ENCODE peak calls at places on chromosome 19, in six cellular contexts. R is lung, W is mammary epithelial cell, P is body of pancreas, Q is NB4, A is PC-3. K is an unnamed sample.

GRCh38 chr19:763181-763580 is 12.3 kb downstream of the MISP start:
- DNase-seq in Q (no peak), R (no peak), P (no peak), A (no peak), W (no peak), K (no peak)

GRCh38 chr19:36266375-36266961 is 51.6 kb downstream of the ZNF146 start:
- DNase-seq in W (no peak), Q (no peak), R (no peak), A (no peak), P (peak; percentile 43), K (peak; percentile 91)

GRCh38 chr19:50772408-50773311 is 2.4 kb downstream of the GPR32 start:
- DNase-seq in R (no peak), W (no peak), P (no peak), Q (peak; percentile 45), A (peak; percentile 39), K (no peak)

GRCh38 chr19:46608581-46609345 is 7.6 kb downstream of the CALM3 start:
- DNase-seq in P (no peak), A (no peak), W (no peak), R (no peak), Q (no peak), K (peak; percentile 77)

GRCh38 chr19:56837004-56837403 is 3.5 kb downstream of the PEG3 start:
- DNase-seq in P (peak; percentile 37), W (no peak), Q (no peak), A (peak; percentile 31), R (no peak), K (no peak)

GRCh38 chr19:46533085-46534081 is 37.7 kb upstream of the PNMA8B start:
- DNase-seq in P (no peak), Q (no peak), A (no peak), R (no peak), W (no peak), K (no peak)

GRCh38 chr19:30941591-30941990 is 407.6 kb downstream of the TSHZ3 start:
- DNase-seq in A (no peak), Q (no peak), W (no peak), P (no peak), R (peak; percentile 13), K (no peak)

GRCh38 chr19:54316746-54317107 is 3.8 kb upstream of the LILRA5 start:
- DNase-seq in A (no peak), P (no peak), R (peak; percentile 69), W (no peak), Q (no peak), K (peak; percentile 32)

GRCh38 chr19:34096020-34096915 is 76.0 kb upstream of the LSM14A start:
- DNase-seq in Q (peak; percentile 56), W (peak; percentile 18), R (no peak), P (no peak), A (peak; percentile 72), K (no peak)

GRCh38 chr19:40616941-40617340 is 15.8 kb downstream of the LTBP4 start:
- DNase-seq in A (no peak), W (no peak), P (no peak), R (no peak), Q (no peak), K (no peak)

GRCh38 chr19:39543477-39543857 is 3.5 kb upstream of the EID2 start:
- DNase-seq in W (peak; percentile 90), P (no peak), R (no peak), A (no peak), Q (no peak), K (no peak)

GRCh38 chr19:40348961-40349507 is 539 bp downstream of the PLD3 start:
- DNase-seq in R (no peak), Q (peak; percentile 37), W (peak; percentile 46), A (peak; percentile 26), P (peak; percentile 13), K (no peak)

GRCh38 chr19:43532571-43532961 is 422 bp upstream of the ZNF575 start:
- DNase-seq in W (no peak), Q (no peak), A (no peak), P (no peak), R (no peak), K (peak; percentile 87)

GRCh38 chr19:39424934-39425333 is 10.8 kb downstream of the RPS16 start:
- DNase-seq in P (no peak), Q (no peak), R (no peak), A (no peak), W (no peak), K (no peak)

GRCh38 chr19:46932346-46932745 is 71.5 kb downstream of the ARHGAP35 start:
- DNase-seq in Q (no peak), R (peak; percentile 51), A (peak; percentile 73), P (no peak), W (peak; percentile 43), K (no peak)

GRCh38 chr19:17871878-17872250 is at the start of gene SLC5A5:
- DNase-seq in R (no peak), P (no peak), A (peak; percentile 16), Q (peak; percentile 74), W (no peak), K (no peak)

GRCh38 chr19:32824136-32824835 is 45.3 kb downstream of the SLC7A9 start:
- DNase-seq in A (no peak), R (no peak), W (peak; percentile 46), Q (peak; percentile 11), P (no peak), K (peak; percentile 86)

GRCh38 chr19:28934626-28935025 is 278.3 kb downstream of the UQCRFS1 start:
- DNase-seq in Q (no peak), A (no peak), R (no peak), P (no peak), W (no peak), K (no peak)

GRCh38 chr19:31270897-31271568 is 78.2 kb downstream of the TSHZ3 start:
- DNase-seq in P (no peak), A (no peak), Q (no peak), W (no peak), R (no peak), K (peak; percentile 56)

GRCh38 chr19:35641515-35642151 is at the start of gene ETV2:
- DNase-seq in A (no peak), W (no peak), R (no peak), P (no peak), Q (peak; percentile 28), K (no peak)

GRCh38 chr19:46426035-46426505 is 2.7 kb downstream of the PNMA8C start:
- DNase-seq in R (no peak), W (no peak), P (peak; percentile 68), Q (no peak), A (no peak), K (no peak)

GRCh38 chr19:43300876-43301765 is 31.8 kb upstream of the PSG9 start:
- DNase-seq in Q (no peak), P (no peak), A (peak; percentile 53), W (no peak), R (no peak), K (no peak)

DNA sequence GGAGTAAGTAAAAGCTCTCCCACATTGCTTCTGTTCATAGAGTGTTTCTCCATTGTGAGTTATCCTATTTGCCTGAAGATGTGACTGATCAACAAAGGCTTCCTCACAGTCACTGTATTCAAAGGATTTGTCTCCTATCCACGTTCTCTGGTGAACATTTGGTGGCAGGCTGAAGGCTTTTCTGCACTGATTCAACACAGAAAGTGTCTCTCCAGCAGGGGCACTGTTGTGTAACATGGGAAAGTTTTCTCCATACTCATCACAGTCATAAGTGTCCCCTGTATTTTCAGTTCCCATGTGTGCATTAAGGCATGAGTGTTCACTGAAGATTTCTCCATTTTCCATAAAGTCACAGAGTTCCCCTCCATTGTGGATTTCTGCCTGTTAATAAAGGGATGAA is 17.6 kb downstream of the ZNF121 start:
- DNase-seq in A (no peak), W (no peak), Q (peak; percentile 54), R (no peak), P (no peak), K (no peak)
- TF ChIP-seq CTCF in A (peak; percentile 47), W (no peak), Q (peak; percentile 35), R (no peak), P (no peak), K (peak; percentile 20)

DNA sequence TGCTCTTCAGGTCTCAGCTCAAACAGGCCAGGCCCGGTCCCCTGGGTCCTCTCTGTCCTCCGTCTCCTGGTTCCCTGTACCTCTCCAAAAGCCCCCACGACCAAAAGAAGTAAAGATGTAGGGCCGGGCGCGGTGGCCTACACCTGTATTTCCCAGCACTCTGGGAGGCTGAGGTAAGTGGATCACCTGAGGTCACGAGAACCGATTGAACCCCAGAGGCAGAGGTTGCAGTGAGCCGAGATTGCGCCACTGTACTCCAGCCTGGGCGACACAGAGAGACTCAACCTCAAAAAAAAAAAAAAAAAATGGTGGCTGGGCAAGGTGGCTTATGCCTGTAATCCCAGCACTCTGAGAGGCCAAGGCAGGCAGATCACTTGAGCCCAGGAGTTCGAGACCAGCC is 22.0 kb upstream of the BCL3 start:
- DNase-seq in P (no peak), R (no peak), A (no peak), Q (no peak), W (no peak), K (no peak)
- TF ChIP-seq CTCF in P (no peak), R (no peak), A (no peak), Q (no peak), W (no peak), K (no peak)

GRCh38 chr19:38420935-38421334 is 5.1 kb downstream of the RASGRP4 start:
- DNase-seq in P (no peak), R (no peak), A (no peak), Q (no peak), W (no peak), K (no peak)

GRCh38 chr19:38421856-38422255 is 4.2 kb downstream of the RASGRP4 start:
- DNase-seq in Q (no peak), W (no peak), R (no peak), A (no peak), P (no peak), K (no peak)

GRCh38 chr19:38413416-38413815 is 10.5 kb downstream of the FAM98C start:
- DNase-seq in W (no peak), A (no peak), P (no peak), R (no peak), Q (no peak), K (no peak)

GRCh38 chr19:38417146-38417543 is 8.9 kb downstream of the RASGRP4 start:
- DNase-seq in R (no peak), P (no peak), Q (no peak), A (no peak), W (no peak), K (no peak)

GRCh38 chr19:38417544-38418506 is 8.2 kb downstream of the RASGRP4 start:
- DNase-seq in A (peak; percentile 62), Q (peak; percentile 69), R (peak; percentile 77), W (peak; percentile 11), P (peak; percentile 39), K (no peak)
- TF ChIP-seq CTCF in A (no peak), Q (no peak), R (no peak), W (no peak), P (no peak), K (peak; percentile 17)

DNA sequence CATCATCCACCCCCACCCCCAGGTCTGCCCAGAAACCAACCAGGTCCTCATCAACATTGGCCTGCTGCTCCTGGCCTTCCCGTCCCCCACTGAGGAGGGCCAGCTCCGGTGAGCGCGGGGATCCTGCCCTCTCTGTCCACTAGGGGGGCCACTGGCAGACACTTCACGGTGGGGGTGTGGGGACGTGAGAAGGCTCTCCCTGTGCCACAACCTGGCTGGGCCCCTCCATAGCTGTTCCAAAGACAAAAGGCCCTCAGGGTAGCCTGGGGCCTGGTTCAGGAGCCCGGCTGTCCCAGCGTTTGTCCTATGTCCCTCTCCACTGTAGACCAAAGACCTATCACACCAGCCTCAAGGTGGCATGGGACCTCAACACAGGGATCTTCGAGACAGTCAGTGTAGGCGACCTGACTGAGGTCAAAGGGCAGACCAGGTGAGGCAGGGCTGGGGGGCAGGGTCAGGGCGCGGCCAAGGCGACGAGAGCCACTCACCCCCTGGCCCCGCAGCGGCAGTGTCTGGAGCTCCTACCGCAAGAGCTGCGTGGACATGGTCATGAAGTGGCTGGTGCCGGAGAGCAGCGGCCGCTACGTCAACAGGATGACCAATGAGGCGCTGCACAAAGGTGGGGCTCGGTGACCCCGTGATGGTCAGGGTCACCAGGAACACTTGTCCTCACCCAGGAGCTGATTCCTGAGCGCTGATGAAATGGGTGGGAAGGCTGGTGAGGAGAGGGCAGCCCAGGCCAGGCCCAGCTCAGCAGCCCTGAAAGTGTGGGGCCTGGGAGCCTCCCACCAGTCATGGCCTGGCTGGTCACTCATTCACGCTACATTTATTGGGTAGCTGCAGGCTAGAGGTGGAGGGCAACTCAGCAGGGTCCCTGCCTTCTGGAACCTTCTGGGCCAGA is 7.9 kb downstream of the DCAF15 start:
- DNase-seq in Q (peak; percentile 31), P (no peak), A (no peak), W (no peak), R (no peak), K (no peak)
- TF ChIP-seq CTCF in Q (peak; percentile 17), P (peak; percentile 16), A (peak; percentile 43), W (no peak), R (no peak), K (peak; percentile 48)